ENCODE peak calls at places on chromosomes 11 and 22, in five cellular contexts. One of them, this sample, is unnamed.

GRCh38 chr11:134512791-134513538 is 100.9 kb upstream of the B3GAT1 start:
- DNase-seq in immature natural killer cell: no peak
- DNase-seq in NCI-H1930: no peak
- DNase-seq in T-cell: no peak
- DNase-seq in fibroblast of pulmonary artery: no peak
- DNase-seq in this sample: no peak

GRCh38 chr11:71456831-71457230 is 3.8 kb downstream of the NADSYN1 start:
- DNase-seq in T-cell: no peak
- DNase-seq in immature natural killer cell: no peak
- DNase-seq in NCI-H1930: no peak
- DNase-seq in fibroblast of pulmonary artery: no peak
- DNase-seq in this sample: no peak

GRCh38 chr11:107898270-107898669 is 30.0 kb upstream of the RAB39A start:
- DNase-seq in T-cell: no peak
- DNase-seq in NCI-H1930: no peak
- DNase-seq in fibroblast of pulmonary artery: peak
- DNase-seq in immature natural killer cell: no peak
- DNase-seq in this sample: no peak

GRCh38 chr11:117182551-117182935 is 4.0 kb downstream of the SIDT2 start:
- DNase-seq in fibroblast of pulmonary artery: no peak
- DNase-seq in T-cell: no peak
- DNase-seq in immature natural killer cell: no peak
- DNase-seq in NCI-H1930: no peak
- DNase-seq in this sample: no peak

GRCh38 chr11:23079382-23079813 is 219.1 kb upstream of the CCDC179 start:
- DNase-seq in NCI-H1930: no peak
- DNase-seq in immature natural killer cell: no peak
- DNase-seq in T-cell: no peak
- DNase-seq in fibroblast of pulmonary artery: no peak
- DNase-seq in this sample: no peak

GRCh38 chr11:115665345-115665901 is 161.2 kb upstream of the CADM1 start:
- DNase-seq in immature natural killer cell: no peak
- DNase-seq in NCI-H1930: no peak
- DNase-seq in T-cell: no peak
- DNase-seq in fibroblast of pulmonary artery: no peak
- DNase-seq in this sample: peak

GRCh38 chr11:94926698-94927237 is 46.6 kb downstream of the CWC15 start:
- DNase-seq in fibroblast of pulmonary artery: peak
- DNase-seq in immature natural killer cell: no peak
- DNase-seq in T-cell: no peak
- DNase-seq in NCI-H1930: no peak
- DNase-seq in this sample: no peak

GRCh38 chr11:1826552-1827094 is 8.2 kb upstream of the SYT8 start:
- DNase-seq in NCI-H1930: no peak
- DNase-seq in T-cell: no peak
- DNase-seq in immature natural killer cell: no peak
- DNase-seq in fibroblast of pulmonary artery: peak
- DNase-seq in this sample: no peak

GRCh38 chr11:45168366-45169130 is 22.1 kb downstream of the PRDM11 start:
- DNase-seq in T-cell: no peak
- DNase-seq in NCI-H1930: no peak
- DNase-seq in fibroblast of pulmonary artery: no peak
- DNase-seq in immature natural killer cell: no peak
- DNase-seq in this sample: no peak

GRCh38 chr22:46425011-46425410 is 89.5 kb downstream of the TRMU start:
- DNase-seq in fibroblast of pulmonary artery: peak
- DNase-seq in T-cell: no peak
- DNase-seq in NCI-H1930: no peak
- DNase-seq in immature natural killer cell: no peak
- DNase-seq in this sample: no peak

GRCh38 chr11:13462311-13462927 is 603 bp downstream of the BTBD10 start:
- DNase-seq in T-cell: peak
- DNase-seq in immature natural killer cell: no peak
- DNase-seq in NCI-H1930: peak
- DNase-seq in fibroblast of pulmonary artery: peak
- DNase-seq in this sample: peak

GRCh38 chr11:75855191-75855590 is 40.2 kb downstream of the UVRAG start:
- DNase-seq in immature natural killer cell: no peak
- DNase-seq in NCI-H1930: no peak
- DNase-seq in fibroblast of pulmonary artery: no peak
- DNase-seq in T-cell: no peak
- DNase-seq in this sample: no peak

GRCh38 chr22:19121631-19122142 is 525 bp downstream of the DGCR2 start:
- DNase-seq in immature natural killer cell: peak
- DNase-seq in T-cell: peak
- DNase-seq in fibroblast of pulmonary artery: no peak
- DNase-seq in NCI-H1930: no peak
- DNase-seq in this sample: no peak

GRCh38 chr11:124915541-124916369 is 3.3 kb upstream of the HEPN1 start:
- DNase-seq in NCI-H1930: no peak
- DNase-seq in fibroblast of pulmonary artery: peak
- DNase-seq in T-cell: no peak
- DNase-seq in immature natural killer cell: no peak
- DNase-seq in this sample: no peak

GRCh38 chr22:33562484-33562883 is 357.8 kb downstream of the LARGE1 start:
- DNase-seq in T-cell: no peak
- DNase-seq in immature natural killer cell: no peak
- DNase-seq in NCI-H1930: no peak
- DNase-seq in fibroblast of pulmonary artery: no peak
- DNase-seq in this sample: no peak

GRCh38 chr22:22201185-22201924 is 43.2 kb upstream of the VPREB1 start:
- DNase-seq in immature natural killer cell: peak
- DNase-seq in NCI-H1930: no peak
- DNase-seq in fibroblast of pulmonary artery: peak
- DNase-seq in T-cell: peak
- DNase-seq in this sample: no peak

GRCh38 chr11:117199061-117199915 is at the start of gene TAGLN:
- DNase-seq in NCI-H1930: no peak
- DNase-seq in immature natural killer cell: no peak
- DNase-seq in fibroblast of pulmonary artery: peak
- DNase-seq in T-cell: no peak
- DNase-seq in this sample: no peak

This sample was measured in NCI-H1436.